ENCODE peak calls at places on chromosomes 1 and 21, in seven cellular contexts. One of them, this sample, is unnamed.

GRCh38 chr1:9375912-9376311 is 83.2 kb downstream of the SPSB1 start:
- DNase-seq in body of pancreas: no peak
- DNase-seq in fibroblast of lung: no peak
- DNase-seq in right lobe of liver: no peak
- DNase-seq in A549: no peak
- DNase-seq in tibial nerve: peak; percentile 41
- DNase-seq in cardiac fibroblast: no peak
- DNase-seq in this sample: peak; percentile 55

GRCh38 chr1:69871412-69871811 is 303.7 kb downstream of the LRRC7 start:
- DNase-seq in right lobe of liver: no peak
- DNase-seq in body of pancreas: no peak
- DNase-seq in fibroblast of lung: no peak
- DNase-seq in cardiac fibroblast: no peak
- DNase-seq in A549: no peak
- DNase-seq in tibial nerve: no peak
- DNase-seq in this sample: no peak

GRCh38 chr1:39799770-39800470 is 11.3 kb upstream of the BMP8B start:
- DNase-seq in right lobe of liver: peak; percentile 72
- DNase-seq in cardiac fibroblast: peak; percentile 87
- DNase-seq in tibial nerve: peak; percentile 73
- DNase-seq in A549: peak; percentile 69
- DNase-seq in fibroblast of lung: peak; percentile 56
- DNase-seq in body of pancreas: peak; percentile 79
- DNase-seq in this sample: peak; percentile 43

GRCh38 chr1:168470821-168471473 is 72.8 kb downstream of the XCL2 start:
- DNase-seq in body of pancreas: no peak
- DNase-seq in right lobe of liver: no peak
- DNase-seq in tibial nerve: no peak
- DNase-seq in fibroblast of lung: peak; percentile 84
- DNase-seq in cardiac fibroblast: peak; percentile 89
- DNase-seq in A549: peak; percentile 54
- DNase-seq in this sample: peak; percentile 92

GRCh38 chr1:30895942-30896660 is 12.5 kb downstream of the SDC3 start:
- DNase-seq in body of pancreas: no peak
- DNase-seq in A549: no peak
- DNase-seq in right lobe of liver: no peak
- DNase-seq in tibial nerve: no peak
- DNase-seq in fibroblast of lung: no peak
- DNase-seq in cardiac fibroblast: no peak
- DNase-seq in this sample: peak; percentile 66

GRCh38 chr21:14901482-14901958 is 163.3 kb downstream of the NRIP1 start:
- DNase-seq in fibroblast of lung: peak; percentile 19
- DNase-seq in tibial nerve: no peak
- DNase-seq in A549: no peak
- DNase-seq in right lobe of liver: no peak
- DNase-seq in cardiac fibroblast: peak; percentile 54
- DNase-seq in body of pancreas: no peak
- DNase-seq in this sample: peak; percentile 64

GRCh38 chr1:36567601-36568341 is 85.1 kb upstream of the CSF3R start:
- DNase-seq in fibroblast of lung: no peak
- DNase-seq in right lobe of liver: peak; percentile 44
- DNase-seq in A549: no peak
- DNase-seq in cardiac fibroblast: no peak
- DNase-seq in body of pancreas: peak; percentile 24
- DNase-seq in tibial nerve: no peak
- DNase-seq in this sample: no peak

GRCh38 chr1:184770176-184770575 is 15.5 kb upstream of the EDEM3 start:
- DNase-seq in A549: no peak
- DNase-seq in tibial nerve: no peak
- DNase-seq in fibroblast of lung: no peak
- DNase-seq in body of pancreas: no peak
- DNase-seq in right lobe of liver: no peak
- DNase-seq in cardiac fibroblast: no peak
- DNase-seq in this sample: no peak

GRCh38 chr1:19762175-19762779 is 37.4 kb downstream of the TMCO4 start:
- DNase-seq in fibroblast of lung: peak; percentile 32
- DNase-seq in body of pancreas: peak; percentile 60
- DNase-seq in tibial nerve: no peak
- DNase-seq in A549: peak; percentile 14
- DNase-seq in right lobe of liver: no peak
- DNase-seq in cardiac fibroblast: peak; percentile 36
- DNase-seq in this sample: peak; percentile 26

GRCh38 chr1:245261786-245262185 is 107.0 kb downstream of the KIF26B start:
- DNase-seq in right lobe of liver: no peak
- DNase-seq in tibial nerve: no peak
- DNase-seq in A549: no peak
- DNase-seq in cardiac fibroblast: no peak
- DNase-seq in body of pancreas: no peak
- DNase-seq in fibroblast of lung: no peak
- DNase-seq in this sample: no peak

GRCh38 chr21:32143222-32143939 is 135.5 kb downstream of the MIS18A start:
- DNase-seq in body of pancreas: peak; percentile 23
- DNase-seq in fibroblast of lung: peak; percentile 16
- DNase-seq in right lobe of liver: no peak
- DNase-seq in A549: no peak
- DNase-seq in cardiac fibroblast: no peak
- DNase-seq in tibial nerve: peak; percentile 16
- DNase-seq in this sample: peak; percentile 59

GRCh38 chr1:53681647-53682368 is 57.2 kb downstream of the GLIS1 start:
- DNase-seq in A549: peak; percentile 36
- DNase-seq in cardiac fibroblast: peak; percentile 38
- DNase-seq in right lobe of liver: peak; percentile 48
- DNase-seq in tibial nerve: peak; percentile 14
- DNase-seq in fibroblast of lung: peak; percentile 26
- DNase-seq in body of pancreas: peak; percentile 51
- DNase-seq in this sample: peak; percentile 26

GRCh38 chr1:44412591-44412990 is 7.5 kb downstream of the RNF220 start:
- DNase-seq in tibial nerve: no peak
- DNase-seq in right lobe of liver: no peak
- DNase-seq in fibroblast of lung: no peak
- DNase-seq in cardiac fibroblast: no peak
- DNase-seq in body of pancreas: no peak
- DNase-seq in A549: no peak
- DNase-seq in this sample: no peak

GRCh38 chr1:24635195-24635843 is 7.8 kb upstream of the SRRM1 start:
- DNase-seq in cardiac fibroblast: peak; percentile 83
- DNase-seq in A549: peak; percentile 76
- DNase-seq in right lobe of liver: no peak
- DNase-seq in fibroblast of lung: peak; percentile 86
- DNase-seq in body of pancreas: peak; percentile 15
- DNase-seq in tibial nerve: no peak
- DNase-seq in this sample: peak; percentile 86

GRCh38 chr1:224757508-224757907 is 141.4 kb downstream of the CNIH3 start:
- DNase-seq in cardiac fibroblast: no peak
- DNase-seq in tibial nerve: no peak
- DNase-seq in fibroblast of lung: no peak
- DNase-seq in body of pancreas: no peak
- DNase-seq in right lobe of liver: peak; percentile 78
- DNase-seq in A549: no peak
- DNase-seq in this sample: no peak

GRCh38 chr1:202835548-202836072 is 24.9 kb downstream of the PCAT6 start:
- DNase-seq in fibroblast of lung: no peak
- DNase-seq in body of pancreas: no peak
- DNase-seq in cardiac fibroblast: no peak
- DNase-seq in tibial nerve: no peak
- DNase-seq in right lobe of liver: no peak
- DNase-seq in A549: no peak
- DNase-seq in this sample: no peak

GRCh38 chr1:234943801-234944402 is 184.7 kb downstream of the TOMM20 start:
- DNase-seq in cardiac fibroblast: no peak
- DNase-seq in tibial nerve: no peak
- DNase-seq in body of pancreas: no peak
- DNase-seq in fibroblast of lung: no peak
- DNase-seq in A549: no peak
- DNase-seq in right lobe of liver: peak; percentile 36
- DNase-seq in this sample: no peak

GRCh38 chr1:182680901-182681300 is 3.5 kb downstream of the RGS8 start:
- DNase-seq in fibroblast of lung: no peak
- DNase-seq in A549: peak; percentile 26
- DNase-seq in right lobe of liver: no peak
- DNase-seq in cardiac fibroblast: peak; percentile 44
- DNase-seq in tibial nerve: no peak
- DNase-seq in body of pancreas: no peak
- DNase-seq in this sample: no peak

GRCh38 chr1:53738205-53739108 is 507 bp downstream of the GLIS1 start:
- DNase-seq in A549: no peak
- DNase-seq in right lobe of liver: no peak
- DNase-seq in tibial nerve: no peak
- DNase-seq in body of pancreas: peak; percentile 6
- DNase-seq in fibroblast of lung: peak; percentile 18
- DNase-seq in cardiac fibroblast: peak; percentile 38
- DNase-seq in this sample: no peak

GRCh38 chr21:32844653-32845443 is 73.3 kb upstream of the PAXBP1 start:
- DNase-seq in cardiac fibroblast: peak; percentile 92
- DNase-seq in A549: peak; percentile 40
- DNase-seq in body of pancreas: no peak
- DNase-seq in fibroblast of lung: peak; percentile 48
- DNase-seq in right lobe of liver: no peak
- DNase-seq in tibial nerve: no peak
- DNase-seq in this sample: peak; percentile 74

GRCh38 chr21:36028127-36029069 is 31.9 kb downstream of the SETD4 start:
- DNase-seq in fibroblast of lung: peak; percentile 76
- DNase-seq in right lobe of liver: peak; percentile 76
- DNase-seq in tibial nerve: peak; percentile 68
- DNase-seq in body of pancreas: peak; percentile 78
- DNase-seq in A549: peak; percentile 67
- DNase-seq in cardiac fibroblast: peak; percentile 82
- DNase-seq in this sample: peak; percentile 82

GRCh38 chr1:29793101-29793546 is 556.8 kb downstream of the PTPRU start:
- DNase-seq in body of pancreas: peak; percentile 85
- DNase-seq in A549: peak; percentile 67
- DNase-seq in cardiac fibroblast: peak; percentile 74
- DNase-seq in tibial nerve: peak; percentile 92
- DNase-seq in right lobe of liver: peak; percentile 83
- DNase-seq in fibroblast of lung: peak; percentile 82
- DNase-seq in this sample: peak; percentile 84

GRCh38 chr1:228960705-228961104 is 225.4 kb downstream of the RHOU start:
- DNase-seq in A549: no peak
- DNase-seq in fibroblast of lung: no peak
- DNase-seq in body of pancreas: no peak
- DNase-seq in right lobe of liver: peak; percentile 39
- DNase-seq in cardiac fibroblast: no peak
- DNase-seq in tibial nerve: no peak
- DNase-seq in this sample: no peak

GRCh38 chr21:32073593-32073992 is 200.8 kb downstream of the HUNK start:
- DNase-seq in A549: no peak
- DNase-seq in cardiac fibroblast: no peak
- DNase-seq in tibial nerve: no peak
- DNase-seq in fibroblast of lung: no peak
- DNase-seq in body of pancreas: no peak
- DNase-seq in right lobe of liver: no peak
- DNase-seq in this sample: no peak

DNA sequence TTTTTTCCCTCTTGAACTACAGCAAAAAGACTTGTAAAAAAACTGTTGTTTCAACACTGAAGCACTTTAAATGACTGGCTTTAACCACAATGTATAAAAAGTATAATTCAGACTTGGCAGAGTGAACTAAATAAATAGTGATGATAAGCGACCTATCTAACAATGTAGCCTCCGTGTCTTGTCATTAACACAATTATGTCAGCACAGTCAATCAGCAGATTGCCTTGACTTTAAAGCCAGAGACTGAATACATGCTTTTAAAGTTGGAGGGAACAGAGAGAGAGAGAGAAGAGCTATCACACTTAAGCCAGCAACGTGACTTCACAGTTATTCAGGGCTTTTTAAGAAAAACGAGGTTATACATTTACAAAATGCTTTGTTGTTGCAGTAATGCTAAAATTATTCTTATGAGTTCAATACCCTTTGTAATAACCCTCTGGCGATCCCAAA is 378.1 kb downstream of the LMO4 start:
- DNase-seq in cardiac fibroblast: no peak
- DNase-seq in A549: no peak
- DNase-seq in fibroblast of lung: no peak
- DNase-seq in tibial nerve: no peak
- DNase-seq in body of pancreas: no peak
- DNase-seq in right lobe of liver: no peak
- DNase-seq in this sample: peak; percentile 13
- TF ChIP-seq CTCF in cardiac fibroblast: no peak
- TF ChIP-seq CTCF in A549: no peak
- TF ChIP-seq CTCF in fibroblast of lung: no peak
- TF ChIP-seq CTCF in tibial nerve: no peak
- TF ChIP-seq CTCF in body of pancreas: no peak
- TF ChIP-seq CTCF in right lobe of liver: no peak
- TF ChIP-seq CTCF in this sample: no peak

GRCh38 chr1:1058088-1058905 is 15.8 kb downstream of the RNF223 start:
- DNase-seq in right lobe of liver: peak; percentile 69
- DNase-seq in tibial nerve: no peak
- DNase-seq in fibroblast of lung: no peak
- DNase-seq in A549: no peak
- DNase-seq in body of pancreas: no peak
- DNase-seq in cardiac fibroblast: no peak
- DNase-seq in this sample: no peak
- H3K4me3 ChIP-seq in right lobe of liver: no peak overlapping the region
- H3K4me3 ChIP-seq in tibial nerve: peak overlapping the region; percentile 55
- H3K4me3 ChIP-seq in fibroblast of lung: peak overlapping the region; percentile 49
- H3K4me3 ChIP-seq in A549: peak overlapping the region; percentile 74
- H3K4me3 ChIP-seq in body of pancreas: no peak overlapping the region
- H3K4me3 ChIP-seq in cardiac fibroblast: peak overlapping the region; percentile 53
- H3K4me3 ChIP-seq in this sample: no peak overlapping the region

GRCh38 chr1:201793306-201793925 is 35.5 kb upstream of the IPO9 start:
- DNase-seq in cardiac fibroblast: no peak
- DNase-seq in right lobe of liver: no peak
- DNase-seq in A549: no peak
- DNase-seq in fibroblast of lung: no peak
- DNase-seq in body of pancreas: no peak
- DNase-seq in tibial nerve: no peak
- DNase-seq in this sample: no peak
- TF ChIP-seq CTCF in cardiac fibroblast: no peak
- TF ChIP-seq CTCF in right lobe of liver: no peak
- TF ChIP-seq CTCF in A549: no peak
- TF ChIP-seq CTCF in fibroblast of lung: no peak
- TF ChIP-seq CTCF in body of pancreas: no peak
- TF ChIP-seq CTCF in tibial nerve: peak; percentile 12
- TF ChIP-seq CTCF in this sample: no peak

DNA sequence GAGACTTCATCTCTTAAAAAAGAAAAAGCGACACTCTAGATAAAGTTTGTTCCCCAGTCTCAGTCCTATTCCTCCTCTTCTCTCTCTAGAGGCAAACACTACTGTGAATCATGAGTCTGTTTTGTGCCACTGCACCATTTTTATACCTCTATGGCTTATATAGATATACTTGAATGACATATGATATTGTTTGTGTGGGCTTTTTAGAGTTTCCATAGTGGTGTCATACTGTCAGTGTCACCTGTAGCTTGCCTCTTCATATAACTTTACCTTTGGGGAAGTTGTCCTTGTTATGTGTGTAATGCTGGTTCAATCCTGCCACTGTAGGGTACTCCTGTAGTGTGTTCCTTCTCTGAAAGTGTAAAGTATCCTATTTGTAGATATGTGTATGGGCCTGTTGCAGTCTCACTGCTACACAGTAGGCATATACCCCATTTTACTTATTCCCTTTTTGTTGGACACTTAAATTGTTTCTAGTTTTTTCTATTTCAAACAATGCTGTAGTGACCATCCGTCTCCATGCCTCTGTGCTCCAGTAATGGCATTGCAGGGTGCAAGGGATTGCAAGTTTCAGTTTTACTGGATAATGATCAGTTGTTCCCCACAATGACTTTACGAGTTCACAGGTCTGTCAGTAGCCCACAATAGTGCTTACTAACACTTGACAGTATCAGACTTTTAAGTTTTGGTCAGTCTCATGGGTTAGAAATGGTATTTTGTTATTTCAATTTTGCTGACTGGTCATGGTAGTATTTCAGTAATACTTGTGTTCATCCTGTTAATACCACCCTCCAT is 2.7 kb downstream of the PRMT2 start:
- DNase-seq in body of pancreas: no peak
- DNase-seq in fibroblast of lung: no peak
- DNase-seq in right lobe of liver: no peak
- DNase-seq in A549: no peak
- DNase-seq in cardiac fibroblast: peak; percentile 9
- DNase-seq in tibial nerve: no peak
- DNase-seq in this sample: no peak
- H3K4me3 ChIP-seq in body of pancreas: no peak overlapping the region
- H3K4me3 ChIP-seq in fibroblast of lung: no peak overlapping the region
- H3K4me3 ChIP-seq in right lobe of liver: no peak overlapping the region
- H3K4me3 ChIP-seq in A549: no peak overlapping the region
- H3K4me3 ChIP-seq in cardiac fibroblast: peak overlapping the region; percentile 18
- H3K4me3 ChIP-seq in tibial nerve: peak overlapping the region; percentile 15
- H3K4me3 ChIP-seq in this sample: peak overlapping the region; percentile 39